ENCODE peak calls at places on chromosomes 1 and 21, in five cellular contexts. F is breast epithelium, V is GM10248, L is GM12865, O is RWPE1. B is an unnamed sample.

GRCh38 chr1:68378296-68379084 is 71.3 kb downstream of the RPE65 start:
- DNase-seq in F (no peak), V (no peak), L (no peak), O (peak), B (peak)

GRCh38 chr1:215744419-215744818 is 177.3 kb downstream of the KCTD3 start:
- DNase-seq in F (no peak), V (no peak), L (no peak), O (no peak), B (no peak)

GRCh38 chr21:42277593-42277992 is 37.6 kb downstream of the TFF3 start:
- DNase-seq in F (no peak), V (no peak), L (no peak), O (no peak), B (no peak)

GRCh38 chr1:54506594-54506993 is 41.4 kb upstream of the ACOT11 start:
- DNase-seq in F (no peak), V (no peak), L (peak), O (no peak), B (peak)

GRCh38 chr1:245526141-245526540 is 371.4 kb downstream of the KIF26B start:
- DNase-seq in F (no peak), V (no peak), L (no peak), O (no peak), B (no peak)

GRCh38 chr1:183887826-183888819 is 83.2 kb downstream of the RGL1 start:
- DNase-seq in F (no peak), V (no peak), L (no peak), O (no peak), B (no peak)

GRCh38 chr1:62706985-62707745 is 19.0 kb upstream of the DOCK7 start:
- DNase-seq in F (no peak), V (no peak), L (no peak), O (no peak), B (no peak)

GRCh38 chr1:20078166-20078565 is 8.2 kb downstream of the PLA2G5 start:
- DNase-seq in F (no peak), V (peak), L (peak), O (no peak), B (no peak)

GRCh38 chr1:115596080-115596795 is 45.5 kb upstream of the VANGL1 start:
- DNase-seq in F (no peak), V (no peak), L (no peak), O (no peak), B (peak)

GRCh38 chr1:12049625-12050024 is 13.5 kb upstream of the TNFRSF8 start:
- DNase-seq in F (no peak), V (no peak), L (peak), O (no peak), B (no peak)
- TF ChIP-seq CTCF in F (no peak), V (no peak), L (peak), O (no peak), B (no peak)

DNA sequence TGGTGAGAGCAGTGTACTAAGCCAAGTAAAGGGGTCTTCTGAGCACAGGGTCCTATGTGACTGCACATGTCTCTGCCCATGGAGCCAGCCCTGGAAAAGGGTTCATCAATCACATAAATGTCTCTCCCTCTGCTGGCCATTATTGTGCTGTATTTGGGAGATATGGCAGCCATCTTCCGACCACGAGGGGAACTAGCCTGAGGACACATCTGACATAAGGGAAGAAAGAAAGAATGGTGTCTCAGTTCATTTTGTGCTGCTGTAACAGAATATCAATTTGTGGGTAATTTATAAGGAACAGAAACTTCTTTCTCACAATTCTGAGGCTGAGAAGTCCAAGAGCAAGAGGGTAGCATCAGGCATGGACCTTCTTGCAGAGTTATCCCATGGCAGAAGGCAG is 55.1 kb upstream of the GJA5 start:
- DNase-seq in F (no peak), V (no peak), L (no peak), O (no peak), B (no peak)
- TF ChIP-seq CTCF in F (no peak), V (no peak), L (no peak), O (no peak), B (peak)

GRCh38 chr1:119226880-119227279 is 86.4 kb upstream of the WARS2 start:
- DNase-seq in F (no peak), V (no peak), L (peak), O (no peak), B (peak)

GRCh38 chr1:119228318-119228717 is 87.9 kb upstream of the WARS2 start:
- DNase-seq in F (no peak), V (no peak), L (no peak), O (no peak), B (no peak)

GRCh38 chr1:119225270-119225669 is 84.8 kb upstream of the WARS2 start:
- DNase-seq in F (no peak), V (no peak), L (no peak), O (no peak), B (no peak)

GRCh38 chr1:119227446-119227845 is 87.0 kb upstream of the WARS2 start:
- DNase-seq in F (no peak), V (no peak), L (no peak), O (no peak), B (peak)

GRCh38 chr1:119225831-119226230 is 85.4 kb upstream of the WARS2 start:
- DNase-seq in F (no peak), V (no peak), L (no peak), O (no peak), B (no peak)
- TF ChIP-seq CTCF in F (no peak), V (no peak), L (peak), O (no peak), B (no peak)

GRCh38 chr1:1331068-1331965 is at the start of gene TAS1R3:
- DNase-seq in F (no peak), V (no peak), L (no peak), O (no peak), B (no peak)
- TF ChIP-seq CTCF in F (no peak), V (no peak), L (no peak), O (no peak), B (no peak)

GRCh38 chr1:168735987-168736386 is 7.0 kb upstream of the DPT start:
- DNase-seq in F (no peak), V (no peak), L (no peak), O (no peak), B (no peak)

GRCh38 chr1:168733241-168733640 is 4.2 kb upstream of the DPT start:
- DNase-seq in F (no peak), V (no peak), L (no peak), O (no peak), B (no peak)

GRCh38 chr1:168734271-168734670 is 5.3 kb upstream of the DPT start:
- DNase-seq in F (no peak), V (no peak), L (no peak), O (no peak), B (no peak)

GRCh38 chr1:168736450-168736980 is 7.5 kb upstream of the DPT start:
- DNase-seq in F (no peak), V (no peak), L (no peak), O (no peak), B (no peak)

GRCh38 chr1:168734946-168735345 is 5.9 kb upstream of the DPT start:
- DNase-seq in F (no peak), V (no peak), L (no peak), O (no peak), B (no peak)
- TF ChIP-seq CTCF in F (no peak), V (no peak), L (no peak), O (no peak), B (peak)

GRCh38 chr1:17280436-17280835 is 27.6 kb upstream of the PADI4 start:
- DNase-seq in F (peak), V (no peak), L (no peak), O (no peak), B (no peak)
- TF ChIP-seq CTCF in F (no peak), V (no peak), L (no peak), O (no peak), B (no peak)

DNA sequence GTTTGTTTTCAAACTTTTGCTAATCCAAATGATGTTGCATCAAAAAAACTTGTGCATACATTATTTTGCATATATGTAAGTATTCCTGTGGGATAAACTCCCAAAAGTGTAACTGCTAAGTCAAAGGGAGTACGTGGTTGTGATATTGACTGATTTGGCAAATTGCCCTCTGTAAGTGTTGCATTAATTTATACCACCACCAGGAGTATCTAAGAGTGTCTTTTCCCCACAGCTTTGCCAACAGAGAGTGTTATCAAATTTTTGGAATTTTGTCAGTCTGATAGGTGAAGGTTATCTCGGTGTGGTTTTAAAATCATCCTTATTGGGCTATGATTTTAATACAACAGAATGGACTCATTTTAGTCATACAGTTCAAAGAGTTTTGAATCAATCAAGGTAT is 30.1 kb upstream of the PARP1 start:
- DNase-seq in F (no peak), V (no peak), L (no peak), O (no peak), B (no peak)
- TF ChIP-seq CTCF in F (no peak), V (no peak), L (peak), O (no peak), B (no peak)

DNA sequence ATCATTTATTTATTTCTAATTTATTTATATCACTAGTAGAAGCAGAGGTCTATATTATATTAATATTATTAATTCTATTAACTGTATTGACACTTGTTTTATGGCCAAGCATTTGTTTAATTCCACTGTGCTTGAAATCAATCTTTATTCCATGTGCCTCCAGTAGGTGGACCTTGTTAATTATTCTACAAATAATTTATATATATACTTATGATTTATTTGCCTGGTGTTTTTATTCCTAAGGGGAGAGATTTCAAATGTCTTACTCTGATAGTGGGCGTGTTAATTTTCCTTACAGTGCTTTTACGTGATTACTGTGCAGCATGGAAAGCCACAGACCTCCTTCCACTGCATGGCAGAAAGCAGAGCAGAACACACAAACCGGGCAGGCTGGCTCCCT is 17.5 kb upstream of the OR6N2 start:
- DNase-seq in F (no peak), V (no peak), L (no peak), O (peak), B (no peak)
- TF ChIP-seq CTCF in F (no peak), V (no peak), L (no peak), O (no peak), B (no peak)

GRCh38 chr1:18217398-18218043 is 109.9 kb downstream of the IGSF21 start:
- DNase-seq in F (no peak), V (peak), L (peak), O (no peak), B (no peak)
- TF ChIP-seq CTCF in F (no peak), V (peak), L (peak), O (no peak), B (peak)

GRCh38 chr1:59674605-59675004 is 140.1 kb upstream of the HOOK1 start:
- DNase-seq in F (no peak), V (no peak), L (no peak), O (peak), B (no peak)

GRCh38 chr1:59673575-59674467 is 140.9 kb upstream of the HOOK1 start:
- DNase-seq in F (peak), V (no peak), L (no peak), O (peak), B (no peak)

GRCh38 chr1:59671953-59672305 is 142.8 kb upstream of the HOOK1 start:
- DNase-seq in F (no peak), V (no peak), L (no peak), O (no peak), B (no peak)

GRCh38 chr1:59671066-59671952 is 143.4 kb upstream of the HOOK1 start:
- DNase-seq in F (no peak), V (no peak), L (no peak), O (no peak), B (no peak)

DNA sequence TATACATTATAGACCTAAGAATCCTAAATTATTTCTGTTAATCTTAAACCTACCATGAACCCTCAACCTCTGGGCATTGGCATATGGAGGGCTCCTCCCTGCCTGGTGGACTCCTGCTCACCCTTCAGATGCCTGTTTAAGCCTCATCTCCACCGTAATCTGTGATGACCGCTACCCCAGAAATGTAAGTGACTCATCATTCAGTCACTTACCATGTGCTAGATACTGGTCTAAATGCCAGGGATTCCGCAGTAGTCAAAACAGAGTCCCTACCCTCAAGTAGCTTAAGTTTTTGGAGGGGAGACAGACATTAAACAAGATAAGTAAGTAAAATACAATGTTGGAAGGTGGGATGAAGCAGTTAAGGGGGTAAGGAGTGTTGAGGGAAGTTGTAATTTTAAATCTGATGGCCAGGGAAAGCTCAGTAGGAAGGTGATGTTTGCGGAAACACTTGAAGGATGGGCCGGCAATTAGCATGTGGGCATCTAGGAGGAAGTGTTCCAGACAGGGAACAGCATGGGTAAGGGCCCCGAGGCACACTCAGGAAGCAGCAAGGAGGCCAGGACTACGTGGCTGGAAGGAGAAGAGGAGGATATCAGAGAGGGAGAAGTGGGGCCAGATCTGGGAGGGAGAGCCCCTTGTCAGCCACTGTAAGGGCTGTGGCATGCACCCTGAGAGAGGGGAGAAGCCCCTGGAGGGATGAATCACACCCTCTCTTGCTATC is 141.7 kb upstream of the HOOK1 start:
- DNase-seq in F (no peak), V (no peak), L (no peak), O (peak), B (peak)
- TF ChIP-seq CTCF in F (no peak), V (no peak), L (no peak), O (no peak), B (no peak)